ENCODE peak calls at places on chromosomes 2 and 18, in eight cellular contexts. D is spleen, E is mesenchymal stem cell, L is hepatocyte, Y is ovary, S is stomach, V is lower lobe of right lung, T is left ventricle myocardium inferior. O is an unnamed sample.

GRCh38 chr2:27369471-27370025 is 590 bp downstream of the EIF2B4 start:
- DNase-seq in D (no peak), E (no peak), L (no peak), Y (no peak), S (peak), V (no peak), T (peak), O (no peak)

GRCh38 chr2:164906947-164907346 is 48.4 kb downstream of the SLC38A11 start:
- DNase-seq in D (no peak), E (no peak), L (no peak), Y (no peak), S (no peak), V (no peak), T (no peak), O (no peak)

GRCh38 chr18:63394954-63395353 is 27.3 kb downstream of the VPS4B start:
- DNase-seq in D (no peak), E (no peak), L (no peak), Y (no peak), S (no peak), V (no peak), T (no peak), O (no peak)

GRCh38 chr2:200703132-200703925 is 108.4 kb upstream of the BZW1 start:
- DNase-seq in D (no peak), E (peak), L (peak), Y (peak), S (no peak), V (no peak), T (no peak), O (no peak)

GRCh38 chr2:102871707-102872106 is 109.9 kb downstream of the TMEM182 start:
- DNase-seq in D (no peak), E (no peak), L (no peak), Y (no peak), S (no peak), V (no peak), T (no peak), O (no peak)

GRCh38 chr2:235595420-235596010 is 101.7 kb downstream of the AGAP1 start:
- DNase-seq in D (peak), E (peak), L (peak), Y (peak), S (peak), V (no peak), T (peak), O (no peak)

GRCh38 chr2:240638517-240639160 is 13.4 kb downstream of the GPR35 start:
- DNase-seq in D (peak), E (no peak), L (no peak), Y (no peak), S (peak), V (no peak), T (peak), O (no peak)

GRCh38 chr2:215825709-215826108 is 187.6 kb downstream of the MREG start:
- DNase-seq in D (no peak), E (no peak), L (no peak), Y (no peak), S (no peak), V (no peak), T (no peak), O (no peak)

GRCh38 chr2:197803033-197803444 is 1.4 kb upstream of the PLCL1 start:
- DNase-seq in D (no peak), E (peak), L (peak), Y (no peak), S (no peak), V (no peak), T (no peak), O (no peak)

GRCh38 chr2:174771136-174771535 is 6.9 kb upstream of the CHRNA1 start:
- DNase-seq in D (no peak), E (no peak), L (no peak), Y (no peak), S (no peak), V (no peak), T (no peak), O (no peak)

GRCh38 chr18:12855886-12856285 is 28.2 kb downstream of the PTPN2 start:
- DNase-seq in D (no peak), E (no peak), L (no peak), Y (no peak), S (no peak), V (no peak), T (no peak), O (no peak)

GRCh38 chr2:197453123-197453913 is at the start of gene COQ10B:
- DNase-seq in D (peak), E (peak), L (peak), Y (peak), S (peak), V (peak), T (peak), O (peak)

GRCh38 chr2:8222979-8223730 is 458.7 kb upstream of the ID2 start:
- DNase-seq in D (no peak), E (no peak), L (no peak), Y (no peak), S (no peak), V (no peak), T (no peak), O (no peak)

GRCh38 chr18:7577706-7578105 is 10.6 kb downstream of the PTPRM start:
- DNase-seq in D (no peak), E (peak), L (no peak), Y (no peak), S (no peak), V (no peak), T (no peak), O (no peak)

GRCh38 chr2:218745160-218745558 is 34.5 kb downstream of the TTLL4 start:
- DNase-seq in D (no peak), E (no peak), L (no peak), Y (no peak), S (no peak), V (no peak), T (no peak), O (no peak)

GRCh38 chr2:36197192-36197591 is 158.4 kb upstream of the CRIM1 start:
- DNase-seq in D (no peak), E (no peak), L (no peak), Y (no peak), S (no peak), V (no peak), T (no peak), O (no peak)

GRCh38 chr2:196651387-196652094 is 12.0 kb downstream of the CCDC150 start:
- DNase-seq in D (no peak), E (no peak), L (no peak), Y (no peak), S (no peak), V (no peak), T (no peak), O (no peak)

GRCh38 chr18:11885278-11885991 is 22.7 kb downstream of the MPPE1 start:
- DNase-seq in D (no peak), E (no peak), L (peak), Y (no peak), S (no peak), V (peak), T (no peak), O (no peak)

GRCh38 chr2:124875627-124876244 is 850.6 kb downstream of the CNTNAP5 start:
- DNase-seq in D (no peak), E (no peak), L (no peak), Y (no peak), S (no peak), V (no peak), T (no peak), O (no peak)

GRCh38 chr2:199940373-199940772 is 14.9 kb downstream of the TYW5 start:
- DNase-seq in D (no peak), E (peak), L (no peak), Y (no peak), S (no peak), V (no peak), T (no peak), O (no peak)

GRCh38 chr18:54939375-54939917 is 19.8 kb downstream of the CCDC68 start:
- DNase-seq in D (no peak), E (peak), L (no peak), Y (no peak), S (no peak), V (no peak), T (no peak), O (no peak)

GRCh38 chr2:211068108-211068780 is 511.8 kb downstream of the CPS1 start:
- DNase-seq in D (no peak), E (no peak), L (no peak), Y (no peak), S (no peak), V (no peak), T (no peak), O (no peak)

GRCh38 chr18:36155960-36156757 is 26.5 kb downstream of the ELP2 start:
- DNase-seq in D (no peak), E (no peak), L (no peak), Y (no peak), S (no peak), V (no peak), T (no peak), O (no peak)

GRCh38 chr2:125564471-125564870 is 1091.5 kb upstream of the GYPC start:
- DNase-seq in D (no peak), E (no peak), L (no peak), Y (no peak), S (no peak), V (no peak), T (no peak), O (no peak)

GRCh38 chr2:174768557-174768956 is 4.3 kb upstream of the CHRNA1 start:
- DNase-seq in D (no peak), E (no peak), L (no peak), Y (no peak), S (no peak), V (no peak), T (no peak), O (no peak)

GRCh38 chr2:7868836-7869235 is 813.0 kb upstream of the ID2 start:
- DNase-seq in D (no peak), E (no peak), L (no peak), Y (no peak), S (no peak), V (no peak), T (no peak), O (no peak)

DNA sequence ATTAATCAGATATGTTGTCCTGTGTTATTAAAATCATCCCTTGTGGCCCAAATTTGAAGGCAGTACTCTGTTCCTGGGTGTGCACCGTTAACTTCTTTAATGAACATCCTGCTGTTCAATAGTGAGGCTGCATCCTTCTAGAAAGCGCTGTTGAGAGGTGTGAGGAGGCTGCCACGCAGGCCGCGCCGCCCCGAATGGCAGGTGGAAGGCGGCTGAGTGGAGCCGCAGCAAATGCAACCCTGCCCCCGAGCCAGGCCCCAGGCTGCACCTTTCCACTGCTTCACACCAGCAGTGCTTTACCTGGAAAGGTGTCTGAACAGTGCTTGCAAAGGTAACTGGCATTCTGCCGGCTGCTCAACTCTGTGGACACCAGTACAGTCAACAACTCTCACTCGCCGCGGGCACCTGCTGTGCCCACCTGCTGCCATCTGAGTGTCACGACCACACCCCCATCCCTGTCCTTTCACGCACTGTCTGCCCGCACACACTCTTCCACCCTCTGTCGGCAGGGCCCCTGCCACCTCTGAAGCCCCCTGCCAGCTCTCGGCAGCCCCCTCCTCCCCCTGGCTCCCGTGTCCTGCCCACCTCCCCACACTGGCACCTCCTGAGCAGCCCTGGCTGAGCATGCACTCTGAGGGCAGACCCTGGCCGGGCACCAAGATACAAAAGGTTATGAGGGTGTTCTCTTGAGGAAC is 70.9 kb downstream of the ODC1 start:
- DNase-seq in D (peak), E (no peak), L (no peak), Y (no peak), S (no peak), V (no peak), T (no peak), O (no peak)
- H3K27ac ChIP-seq in D (peak), E (no peak), L (no peak), Y (no peak), S (no peak), V (no peak), T (no peak), O (no peak)

DNA sequence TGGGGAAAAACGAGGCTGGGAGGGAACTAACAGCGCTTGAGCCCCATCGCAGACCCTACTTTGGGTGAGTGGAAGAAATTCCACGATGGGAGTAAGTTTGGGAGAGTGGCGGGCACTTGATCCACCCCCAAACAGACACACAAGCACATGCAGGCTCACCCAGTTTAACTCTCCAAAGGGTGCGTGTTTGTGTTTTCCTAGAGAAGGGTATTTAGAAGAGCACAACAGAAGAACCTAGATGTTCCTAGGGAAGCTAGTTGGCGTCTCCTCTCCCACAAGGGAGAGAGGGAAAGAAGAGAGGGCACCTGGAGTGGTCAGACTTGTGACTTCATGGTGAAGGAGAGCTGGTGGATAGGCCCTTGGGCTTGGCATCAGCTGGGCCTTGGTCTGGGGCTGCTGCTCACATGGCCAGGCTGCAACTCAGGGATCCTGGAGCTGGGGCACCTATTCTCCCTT is 3.2 kb downstream of the GATA6 start:
- DNase-seq in D (no peak), E (no peak), L (no peak), Y (no peak), S (no peak), V (peak), T (no peak), O (no peak)
- H3K27ac ChIP-seq in D (peak), E (no peak), L (peak), Y (peak), S (peak), V (peak), T (peak), O (peak)

GRCh38 chr2:160096414-160096813 is 34.0 kb upstream of the PLA2R1 start:
- DNase-seq in D (no peak), E (no peak), L (no peak), Y (no peak), S (no peak), V (no peak), T (no peak), O (no peak)

GRCh38 chr2:160085662-160086061 is 23.2 kb upstream of the PLA2R1 start:
- DNase-seq in D (no peak), E (no peak), L (no peak), Y (no peak), S (no peak), V (no peak), T (no peak), O (no peak)

GRCh38 chr2:160092445-160092844 is 30.0 kb upstream of the PLA2R1 start:
- DNase-seq in D (no peak), E (no peak), L (no peak), Y (no peak), S (no peak), V (no peak), T (no peak), O (no peak)

GRCh38 chr2:160087854-160088745 is 25.7 kb upstream of the PLA2R1 start:
- DNase-seq in D (no peak), E (peak), L (no peak), Y (no peak), S (no peak), V (no peak), T (no peak), O (no peak)

GRCh38 chr2:160091381-160091780 is 29.0 kb upstream of the PLA2R1 start:
- DNase-seq in D (no peak), E (peak), L (no peak), Y (no peak), S (no peak), V (no peak), T (no peak), O (no peak)
- H3K27ac ChIP-seq in D (no peak), E (no peak), L (no peak), Y (no peak), S (no peak), V (no peak), T (no peak), O (no peak)

GRCh38 chr2:180494286-180494685 is 486.1 kb upstream of the UBE2E3 start:
- DNase-seq in D (no peak), E (no peak), L (no peak), Y (no peak), S (no peak), V (no peak), T (no peak), O (no peak)
- H3K27ac ChIP-seq in D (no peak), E (no peak), L (no peak), Y (no peak), S (no peak), V (no peak), T (no peak), O (no peak)

DNA sequence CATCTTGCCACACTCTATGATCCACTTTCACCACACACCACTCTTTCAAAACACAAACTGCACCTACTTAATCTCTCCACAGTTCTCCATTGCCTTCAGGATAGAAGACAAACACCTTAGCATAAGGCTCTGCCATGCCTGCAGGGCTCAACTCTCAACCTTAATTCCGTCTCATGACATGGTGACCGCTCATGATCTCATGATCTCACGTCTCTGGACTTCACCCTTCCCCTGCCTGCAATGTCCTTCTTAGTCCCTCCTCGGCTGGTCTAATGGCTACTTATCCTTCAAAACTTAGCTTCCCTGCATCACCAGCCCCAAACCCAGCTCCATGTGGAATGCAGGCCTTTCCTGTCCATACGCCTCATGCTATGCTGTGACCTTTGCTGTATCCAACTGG is 85.3 kb downstream of the ACVR1 start:
- DNase-seq in D (no peak), E (peak), L (no peak), Y (no peak), S (no peak), V (no peak), T (no peak), O (no peak)
- H3K27ac ChIP-seq in D (no peak), E (no peak), L (no peak), Y (no peak), S (no peak), V (no peak), T (peak), O (peak)

GRCh38 chr2:234495801-234496441 is 960 bp downstream of the ARL4C start:
- DNase-seq in D (peak), E (peak), L (peak), Y (no peak), S (peak), V (peak), T (peak), O (no peak)

GRCh38 chr2:234492687-234493086 is 4.2 kb downstream of the ARL4C start:
- DNase-seq in D (no peak), E (no peak), L (no peak), Y (no peak), S (no peak), V (no peak), T (no peak), O (no peak)

GRCh38 chr2:234495076-234495800 is 1.6 kb downstream of the ARL4C start:
- DNase-seq in D (peak), E (peak), L (peak), Y (no peak), S (no peak), V (no peak), T (no peak), O (no peak)

GRCh38 chr2:234493117-234493516 is 3.8 kb downstream of the ARL4C start:
- DNase-seq in D (no peak), E (no peak), L (no peak), Y (no peak), S (no peak), V (no peak), T (no peak), O (no peak)

GRCh38 chr2:234494361-234495075 is 2.4 kb downstream of the ARL4C start:
- DNase-seq in D (no peak), E (peak), L (peak), Y (no peak), S (peak), V (no peak), T (no peak), O (no peak)
- H3K27ac ChIP-seq in D (peak), E (peak), L (peak), Y (no peak), S (peak), V (peak), T (no peak), O (no peak)

GRCh38 chr18:75127143-75128021 is 81.6 kb downstream of the PTGR3 start:
- DNase-seq in D (peak), E (peak), L (peak), Y (no peak), S (no peak), V (no peak), T (no peak), O (no peak)
- H3K27ac ChIP-seq in D (no peak), E (no peak), L (peak), Y (no peak), S (no peak), V (no peak), T (no peak), O (no peak)

GRCh38 chr2:1756456-1756855 is 12.1 kb upstream of the PXDN start:
- DNase-seq in D (peak), E (no peak), L (no peak), Y (no peak), S (peak), V (no peak), T (no peak), O (no peak)

GRCh38 chr2:1759611-1759930 is 15.3 kb upstream of the PXDN start:
- DNase-seq in D (no peak), E (no peak), L (no peak), Y (no peak), S (peak), V (no peak), T (no peak), O (no peak)

GRCh38 chr2:1757567-1757966 is 13.3 kb upstream of the PXDN start:
- DNase-seq in D (peak), E (no peak), L (no peak), Y (no peak), S (no peak), V (no peak), T (no peak), O (no peak)

GRCh38 chr2:1758774-1759610 is 14.7 kb upstream of the PXDN start:
- DNase-seq in D (peak), E (no peak), L (no peak), Y (no peak), S (peak), V (peak), T (no peak), O (no peak)

DNA sequence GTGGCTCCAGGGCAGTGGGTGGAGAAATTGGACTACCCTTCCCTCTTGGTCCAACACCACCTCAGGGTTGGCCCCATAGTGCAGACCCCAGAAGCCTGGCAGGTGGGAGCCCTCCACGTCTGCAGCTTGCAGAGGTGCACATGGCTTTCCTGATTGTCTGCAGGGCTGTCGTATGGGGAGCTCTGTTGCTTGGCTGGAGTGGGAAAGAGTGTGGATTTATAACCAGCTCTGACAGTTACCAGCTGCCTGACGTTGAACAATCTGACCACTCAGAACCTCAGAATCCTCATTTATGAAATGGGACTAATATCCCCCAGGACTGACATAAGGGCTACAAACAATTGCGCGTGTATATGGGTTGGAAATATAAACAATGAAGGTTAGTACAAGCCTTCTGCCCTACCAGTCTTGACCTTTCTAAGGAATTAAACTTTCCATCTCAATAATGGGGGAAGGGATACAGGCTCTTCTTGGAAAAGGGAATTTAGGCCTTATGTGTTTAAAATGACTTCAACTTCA is 13.9 kb upstream of the PXDN start:
- DNase-seq in D (peak), E (peak), L (no peak), Y (no peak), S (no peak), V (no peak), T (no peak), O (no peak)
- H3K27ac ChIP-seq in D (no peak), E (no peak), L (no peak), Y (no peak), S (no peak), V (no peak), T (no peak), O (no peak)

GRCh38 chr2:157893611-157894010 is 17.5 kb upstream of the ACVR1 start:
- DNase-seq in D (no peak), E (no peak), L (no peak), Y (no peak), S (no peak), V (no peak), T (no peak), O (no peak)
- H3K27ac ChIP-seq in D (no peak), E (no peak), L (no peak), Y (no peak), S (no peak), V (no peak), T (no peak), O (no peak)